ENCODE peak calls at places on chromosomes 7 and 10, in seven cellular contexts. D is HCT116, T is heart left ventricle, E is A549, Y is transverse colon, L is breast epithelium, M is Peyer's patch. H is an unnamed sample.

GRCh38 chr7:84704380-84704779 is 482.5 kb downstream of the SEMA3D start:
- DNase-seq in D (no peak), T (no peak), E (no peak), Y (no peak), L (no peak), M (no peak), H (no peak)

GRCh38 chr10:128268015-128268722 is 141.9 kb upstream of the MKI67 start:
- DNase-seq in D (peak), T (no peak), E (peak), Y (no peak), L (no peak), M (no peak), H (peak)

GRCh38 chr10:94678475-94678874 is 5.1 kb upstream of the CYP2C18 start:
- DNase-seq in D (no peak), T (no peak), E (no peak), Y (no peak), L (no peak), M (no peak), H (no peak)

GRCh38 chr10:94212876-94213595 is 149.7 kb downstream of the NOC3L start:
- DNase-seq in D (peak), T (no peak), E (no peak), Y (peak), L (no peak), M (no peak), H (no peak)

GRCh38 chr10:75876710-75877109 is 445.3 kb downstream of the LRMDA start:
- DNase-seq in D (no peak), T (no peak), E (no peak), Y (no peak), L (no peak), M (no peak), H (no peak)

GRCh38 chr10:131246775-131247174 is 64.7 kb downstream of the TCERG1L start:
- DNase-seq in D (no peak), T (no peak), E (no peak), Y (no peak), L (no peak), M (no peak), H (no peak)

GRCh38 chr7:138891446-138891810 is 89.8 kb downstream of the KIAA1549 start:
- DNase-seq in D (no peak), T (no peak), E (no peak), Y (no peak), L (no peak), M (no peak), H (no peak)

GRCh38 chr7:38292442-38292841 is 19.0 kb upstream of the TARP start:
- DNase-seq in D (no peak), T (no peak), E (no peak), Y (no peak), L (no peak), M (no peak), H (no peak)

GRCh38 chr10:124066744-124067714 is 26.4 kb downstream of the CHST15 start:
- DNase-seq in D (no peak), T (no peak), E (no peak), Y (no peak), L (no peak), M (no peak), H (no peak)

GRCh38 chr10:33263453-33263852 is 71.0 kb downstream of the NRP1 start:
- DNase-seq in D (no peak), T (no peak), E (no peak), Y (no peak), L (no peak), M (no peak), H (no peak)

GRCh38 chr7:24706211-24707165 is 50.8 kb downstream of the GSDME start:
- DNase-seq in D (no peak), T (no peak), E (no peak), Y (no peak), L (no peak), M (no peak), H (no peak)

GRCh38 chr7:131548371-131548770 is 8.1 kb downstream of the PODXL start:
- DNase-seq in D (no peak), T (no peak), E (no peak), Y (no peak), L (no peak), M (no peak), H (no peak)

GRCh38 chr10:44575601-44576380 is 190.9 kb upstream of the CXCL12 start:
- DNase-seq in D (no peak), T (no peak), E (no peak), Y (no peak), L (no peak), M (no peak), H (no peak)

GRCh38 chr7:152674860-152675760 is 831 bp downstream of the XRCC2 start:
- DNase-seq in D (no peak), T (no peak), E (peak), Y (no peak), L (no peak), M (no peak), H (no peak)

GRCh38 chr10:25104441-25104840 is 70.4 kb upstream of the GPR158 start:
- DNase-seq in D (no peak), T (no peak), E (no peak), Y (no peak), L (no peak), M (no peak), H (no peak)

GRCh38 chr10:130963052-130963393 is 348.5 kb downstream of the TCERG1L start:
- DNase-seq in D (no peak), T (no peak), E (no peak), Y (no peak), L (no peak), M (no peak), H (no peak)

GRCh38 chr10:84156768-84157167 is 16.8 kb upstream of the GPR15LG start:
- DNase-seq in D (no peak), T (no peak), E (no peak), Y (no peak), L (no peak), M (no peak), H (no peak)

GRCh38 chr10:47277352-47278151 is 22.4 kb upstream of the GDF10 start:
- DNase-seq in D (no peak), T (no peak), E (no peak), Y (no peak), L (no peak), M (no peak), H (no peak)

GRCh38 chr10:71873582-71874182 is 22.6 kb upstream of the PSAP start:
- DNase-seq in D (no peak), T (no peak), E (no peak), Y (no peak), L (no peak), M (no peak), H (no peak)

GRCh38 chr10:24344279-24344678 is 135.3 kb downstream of the KIAA1217 start:
- DNase-seq in D (no peak), T (no peak), E (no peak), Y (no peak), L (no peak), M (no peak), H (peak)

GRCh38 chr10:62514079-62514693 is 140.0 kb downstream of the ZNF365 start:
- DNase-seq in D (no peak), T (no peak), E (no peak), Y (no peak), L (no peak), M (no peak), H (no peak)

GRCh38 chr7:139654270-139655181 is 123.3 kb downstream of the HIPK2 start:
- DNase-seq in D (no peak), T (no peak), E (no peak), Y (no peak), L (no peak), M (no peak), H (no peak)

GRCh38 chr7:149180713-149181112 is 14.6 kb upstream of the ZNF282 start:
- DNase-seq in D (no peak), T (no peak), E (no peak), Y (no peak), L (no peak), M (no peak), H (no peak)

GRCh38 chr7:4683884-4684565 is 1.9 kb downstream of the FOXK1 start:
- DNase-seq in D (no peak), T (peak), E (no peak), Y (peak), L (peak), M (peak), H (peak)

GRCh38 chr10:36725581-36726520 is 399.5 kb upstream of the ANKRD30A start:
- DNase-seq in D (no peak), T (no peak), E (peak), Y (no peak), L (peak), M (no peak), H (peak)

GRCh38 chr10:21519327-21519933 is 6.1 kb downstream of the SKIDA1 start:
- DNase-seq in D (no peak), T (no peak), E (no peak), Y (no peak), L (no peak), M (no peak), H (no peak)

GRCh38 chr10:6778992-6779701 is 199.1 kb upstream of the PRKCQ start:
- DNase-seq in D (peak), T (no peak), E (peak), Y (no peak), L (peak), M (no peak), H (peak)

GRCh38 chr7:16114633-16115032 is 306.7 kb downstream of the CRPPA start:
- DNase-seq in D (peak), T (no peak), E (no peak), Y (no peak), L (no peak), M (no peak), H (no peak)

GRCh38 chr7:35647171-35647574 is 47.8 kb downstream of the HERPUD2 start:
- DNase-seq in D (no peak), T (no peak), E (no peak), Y (peak), L (no peak), M (no peak), H (no peak)

GRCh38 chr7:48643420-48644013 is 280.8 kb upstream of the CDC14C start:
- DNase-seq in D (no peak), T (no peak), E (no peak), Y (no peak), L (no peak), M (no peak), H (no peak)

GRCh38 chr7:81676813-81677212 is 93.0 kb downstream of the HGF start:
- DNase-seq in D (no peak), T (no peak), E (no peak), Y (no peak), L (no peak), M (no peak), H (no peak)

GRCh38 chr7:98740643-98741042 is 123.6 kb downstream of the NPTX2 start:
- DNase-seq in D (no peak), T (no peak), E (no peak), Y (no peak), L (no peak), M (no peak), H (no peak)

GRCh38 chr10:31622993-31623392 is 304.0 kb downstream of the ZEB1 start:
- DNase-seq in D (no peak), T (no peak), E (no peak), Y (no peak), L (peak), M (no peak), H (no peak)

GRCh38 chr7:44322631-44323363 is 2.6 kb downstream of the CAMK2B start:
- DNase-seq in D (no peak), T (peak), E (no peak), Y (no peak), L (no peak), M (no peak), H (no peak)
- TF ChIP-seq POLR2A in D (no peak), T (peak), E (no peak), Y (no peak), L (no peak), M (no peak), H (no peak)

DNA sequence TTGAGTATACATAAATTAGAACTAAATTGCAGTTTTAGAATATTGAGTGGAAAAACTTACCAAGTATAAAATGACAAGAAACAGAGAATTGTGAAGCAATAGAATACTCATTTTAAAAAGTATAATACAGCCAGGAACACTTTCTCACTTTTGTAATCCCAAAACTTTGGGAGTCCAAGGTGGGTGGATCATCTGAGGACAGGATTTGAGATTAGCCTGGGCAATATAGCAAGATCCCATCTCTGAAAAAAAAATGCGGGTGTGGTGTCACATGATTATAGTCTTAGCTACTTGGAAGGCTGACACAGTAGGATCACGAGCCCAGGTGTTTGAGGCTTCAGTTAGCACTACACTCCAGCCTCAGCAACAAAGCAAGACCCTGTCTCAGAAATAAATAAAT is 440.9 kb upstream of the POT1 start:
- DNase-seq in D (no peak), T (no peak), E (no peak), Y (no peak), L (no peak), M (no peak), H (no peak)
- TF ChIP-seq POLR2A in D (no peak), T (no peak), E (no peak), Y (no peak), L (no peak), M (no peak), H (no peak)

GRCh38 chr7:6057316-6058128 is 26.3 kb downstream of the ANKRD61 start:
- DNase-seq in D (no peak), T (no peak), E (no peak), Y (no peak), L (no peak), M (no peak), H (no peak)

GRCh38 chr7:6056616-6057015 is 25.4 kb downstream of the ANKRD61 start:
- DNase-seq in D (no peak), T (no peak), E (no peak), Y (no peak), L (no peak), M (no peak), H (no peak)
- TF ChIP-seq POLR2A in D (no peak), T (no peak), E (no peak), Y (no peak), L (no peak), M (no peak), H (no peak)

GRCh38 chr7:953547-954327 is 743 bp downstream of the ADAP1 start:
- DNase-seq in D (no peak), T (no peak), E (peak), Y (peak), L (peak), M (no peak), H (no peak)
- TF ChIP-seq POLR2A in D (no peak), T (no peak), E (no peak), Y (peak), L (no peak), M (peak), H (no peak)

GRCh38 chr10:112184379-112184778 is 814 bp upstream of the GPAM start:
- DNase-seq in D (no peak), T (no peak), E (no peak), Y (no peak), L (no peak), M (no peak), H (no peak)

GRCh38 chr10:112184052-112184371 is 447 bp upstream of the GPAM start:
- DNase-seq in D (no peak), T (no peak), E (no peak), Y (no peak), L (no peak), M (no peak), H (peak)

GRCh38 chr10:112185959-112186358 is 2.4 kb upstream of the GPAM start:
- DNase-seq in D (no peak), T (no peak), E (no peak), Y (no peak), L (no peak), M (no peak), H (no peak)

GRCh38 chr10:112182808-112183328 is 697 bp downstream of the GPAM start:
- DNase-seq in D (no peak), T (no peak), E (no peak), Y (no peak), L (no peak), M (no peak), H (no peak)

DNA sequence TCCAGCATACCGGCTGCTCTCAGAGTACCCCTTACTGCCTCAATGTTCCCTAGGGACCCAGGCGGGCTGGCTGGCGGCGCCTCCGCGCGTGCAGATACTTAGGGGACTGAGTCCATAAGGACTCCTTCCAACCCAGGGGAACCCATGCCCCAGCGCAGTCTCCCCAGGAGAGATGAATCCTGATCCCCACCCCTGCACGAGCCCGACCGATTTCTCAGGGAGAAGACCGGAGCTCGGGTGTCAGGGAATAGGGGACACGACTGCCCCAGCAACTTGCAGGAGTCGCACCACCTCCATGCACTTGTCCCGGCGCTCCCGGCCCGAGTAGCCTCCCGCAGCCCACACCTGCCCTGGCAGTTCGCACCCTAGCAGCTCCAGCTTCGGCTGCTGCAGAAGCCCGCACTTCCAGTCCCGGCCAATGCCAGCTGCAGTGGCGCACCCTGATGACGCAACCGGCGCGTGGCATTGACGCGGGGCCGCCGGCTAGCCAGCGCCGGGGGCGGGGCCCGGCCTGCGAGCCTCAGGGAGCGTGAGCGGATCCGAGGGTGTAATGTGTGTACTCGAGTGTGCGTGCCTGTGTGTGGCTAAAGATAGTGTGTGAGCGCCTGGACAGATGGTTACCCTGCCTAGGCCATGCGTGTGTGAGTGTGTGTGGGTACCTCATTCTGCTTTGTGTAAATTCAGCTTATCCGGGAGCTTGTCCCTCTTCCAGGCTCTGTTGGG is at the start of gene GPAM:
- DNase-seq in D (peak), T (peak), E (peak), Y (peak), L (peak), M (peak), H (peak)
- TF ChIP-seq POLR2A in D (peak), T (peak), E (peak), Y (peak), L (peak), M (peak), H (peak)

GRCh38 chr7:123534383-123535260 is at the start of gene IQUB:
- DNase-seq in D (peak), T (peak), E (peak), Y (peak), L (peak), M (peak), H (peak)
- TF ChIP-seq POLR2A in D (no peak), T (peak), E (no peak), Y (peak), L (no peak), M (no peak), H (peak)

GRCh38 chr10:110756886-110757285 is 112.8 kb downstream of the RBM20 start:
- DNase-seq in D (no peak), T (no peak), E (no peak), Y (no peak), L (no peak), M (no peak), H (no peak)
- TF ChIP-seq POLR2A in D (no peak), T (no peak), E (no peak), Y (no peak), L (no peak), M (no peak), H (no peak)

GRCh38 chr7:116953727-116954442 is 584 bp downstream of the ST7 start:
- DNase-seq in D (peak), T (peak), E (peak), Y (peak), L (peak), M (no peak), H (peak)
- TF ChIP-seq POLR2A in D (no peak), T (peak), E (no peak), Y (peak), L (no peak), M (peak), H (peak)